ENCODE peak calls at places on chromosomes 16 and 17, in eight cellular contexts. A is hepatocyte, F is heart left ventricle, C is cardiac muscle cell, W is BJ, J is spleen, R is HFF-Myc, D is WERI-Rb-1. Q is an unnamed sample.

GRCh38 chr16:28316056-28316455 is 23.7 kb downstream of the SBK1 start:
- DNase-seq in A (no peak), F (no peak), C (no peak), W (no peak), J (no peak), R (no peak), D (no peak), Q (no peak)

GRCh38 chr16:82609140-82609539 is 17.6 kb upstream of the CDH13 start:
- DNase-seq in A (no peak), F (peak), C (peak), W (no peak), J (no peak), R (no peak), D (no peak), Q (no peak)

GRCh38 chr16:27312580-27313421 is 973 bp upstream of the IL4R start:
- DNase-seq in A (no peak), F (no peak), C (no peak), W (no peak), J (no peak), R (no peak), D (no peak), Q (no peak)

GRCh38 chr17:14803781-14804180 is 461.3 kb downstream of the PMP22 start:
- DNase-seq in A (no peak), F (no peak), C (peak), W (no peak), J (no peak), R (no peak), D (no peak), Q (no peak)

GRCh38 chr17:45228985-45229517 is 7.4 kb downstream of the FMNL1 start:
- DNase-seq in A (peak), F (peak), C (peak), W (no peak), J (peak), R (peak), D (no peak), Q (peak)

GRCh38 chr17:73634629-73635028 is 9.6 kb downstream of the SDK2 start:
- DNase-seq in A (no peak), F (no peak), C (no peak), W (no peak), J (no peak), R (no peak), D (no peak), Q (no peak)

GRCh38 chr17:17400070-17400469 is 76.7 kb upstream of the MED9 start:
- DNase-seq in A (no peak), F (no peak), C (no peak), W (no peak), J (no peak), R (no peak), D (no peak), Q (no peak)

GRCh38 chr17:56966277-56966676 is 5.4 kb upstream of the COIL start:
- DNase-seq in A (no peak), F (no peak), C (no peak), W (no peak), J (no peak), R (no peak), D (no peak), Q (no peak)

GRCh38 chr16:87661561-87661960 is 59.3 kb downstream of the JPH3 start:
- DNase-seq in A (peak), F (peak), C (peak), W (no peak), J (no peak), R (no peak), D (no peak), Q (peak)

GRCh38 chr17:82103588-82104451 is 5.8 kb upstream of the FASN start:
- DNase-seq in A (peak), F (no peak), C (peak), W (no peak), J (no peak), R (no peak), D (peak), Q (no peak)

GRCh38 chr17:4880850-4881249 is 18.5 kb upstream of the C17orf107 start:
- DNase-seq in A (no peak), F (no peak), C (no peak), W (no peak), J (no peak), R (no peak), D (no peak), Q (no peak)

GRCh38 chr16:61730997-61731396 is 305.2 kb downstream of the CDH8 start:
- DNase-seq in A (no peak), F (no peak), C (no peak), W (no peak), J (no peak), R (no peak), D (no peak), Q (no peak)

GRCh38 chr16:78137179-78137578 is 37.7 kb downstream of the WWOX start:
- DNase-seq in A (no peak), F (no peak), C (no peak), W (no peak), J (no peak), R (no peak), D (no peak), Q (no peak)

GRCh38 chr16:66427036-66427446 is at the start of gene BEAN1:
- DNase-seq in A (peak), F (no peak), C (peak), W (no peak), J (no peak), R (no peak), D (peak), Q (no peak)

GRCh38 chr17:78174870-78175642 is 6.7 kb downstream of the SYNGR2 start:
- DNase-seq in A (no peak), F (no peak), C (no peak), W (no peak), J (no peak), R (no peak), D (peak), Q (no peak)

GRCh38 chr16:890217-890616 is 80.6 kb downstream of the LMF1 start:
- DNase-seq in A (no peak), F (no peak), C (no peak), W (no peak), J (no peak), R (no peak), D (peak), Q (no peak)

GRCh38 chr17:83075270-83075880 is 4.0 kb upstream of the METRNL start:
- DNase-seq in A (no peak), F (no peak), C (no peak), W (no peak), J (no peak), R (no peak), D (no peak), Q (no peak)

GRCh38 chr17:77619851-77620250 is 338.7 kb upstream of the TNRC6C start:
- DNase-seq in A (no peak), F (no peak), C (peak), W (peak), J (no peak), R (no peak), D (no peak), Q (no peak)

GRCh38 chr16:200388-200787 is 20.1 kb downstream of the HBQ1 start:
- DNase-seq in A (peak), F (no peak), C (peak), W (peak), J (no peak), R (no peak), D (no peak), Q (no peak)

GRCh38 chr16:78501744-78502143 is 402.3 kb downstream of the WWOX start:
- DNase-seq in A (no peak), F (no peak), C (no peak), W (no peak), J (no peak), R (no peak), D (no peak), Q (no peak)

GRCh38 chr17:48578616-48579560 is 738 bp upstream of the HOXB4 start:
- DNase-seq in A (no peak), F (no peak), C (no peak), W (no peak), J (no peak), R (no peak), D (no peak), Q (no peak)

GRCh38 chr17:80036715-80037477 is 454 bp downstream of the CCDC40 start:
- DNase-seq in A (peak), F (no peak), C (no peak), W (no peak), J (peak), R (no peak), D (peak), Q (no peak)

GRCh38 chr17:39144414-39144813 is 7.0 kb downstream of the PLXDC1 start:
- DNase-seq in A (peak), F (peak), C (peak), W (peak), J (no peak), R (peak), D (no peak), Q (no peak)

GRCh38 chr17:50180593-50180992 is 14.8 kb downstream of the SGCA start:
- DNase-seq in A (no peak), F (no peak), C (no peak), W (no peak), J (no peak), R (no peak), D (no peak), Q (no peak)

GRCh38 chr16:569445-570254 is at the start of gene PIGQ:
- DNase-seq in A (peak), F (peak), C (peak), W (no peak), J (peak), R (no peak), D (peak), Q (peak)

GRCh38 chr16:49700222-49700927 is 155.5 kb downstream of the ZNF423 start:
- DNase-seq in A (peak), F (peak), C (no peak), W (no peak), J (no peak), R (no peak), D (peak), Q (no peak)

GRCh38 chr17:58020401-58020800 is 13.4 kb upstream of the SRSF1 start:
- DNase-seq in A (no peak), F (no peak), C (no peak), W (no peak), J (no peak), R (no peak), D (no peak), Q (no peak)

GRCh38 chr16:58709338-58709737 is 24.8 kb upstream of the SLC38A7 start:
- DNase-seq in A (no peak), F (no peak), C (no peak), W (no peak), J (no peak), R (no peak), D (no peak), Q (no peak)

GRCh38 chr17:50206604-50207293 is 5.3 kb upstream of the COL1A1 start:
- DNase-seq in A (peak), F (peak), C (peak), W (no peak), J (no peak), R (no peak), D (no peak), Q (no peak)

GRCh38 chr16:66115373-66115772 is 251.1 kb upstream of the CDH5 start:
- DNase-seq in A (no peak), F (no peak), C (no peak), W (no peak), J (no peak), R (no peak), D (peak), Q (no peak)

GRCh38 chr17:57097832-57098421 is 12.9 kb downstream of the AKAP1 start:
- DNase-seq in A (no peak), F (peak), C (peak), W (peak), J (no peak), R (peak), D (no peak), Q (no peak)

GRCh38 chr17:77666881-77667395 is 291.6 kb upstream of the TNRC6C start:
- DNase-seq in A (no peak), F (no peak), C (no peak), W (no peak), J (peak), R (no peak), D (no peak), Q (no peak)

GRCh38 chr16:86567701-86568571 is 1.3 kb downstream of the FOXC2 start:
- DNase-seq in A (peak), F (no peak), C (peak), W (no peak), J (peak), R (no peak), D (no peak), Q (no peak)
- TF ChIP-seq CTCF in A (no peak), F (no peak), C (peak), W (no peak), J (no peak), R (no peak), D (peak), Q (no peak)

GRCh38 chr17:75271955-75272847 is 1.2 kb upstream of the MIF4GD start:
- DNase-seq in A (no peak), F (peak), C (peak), W (no peak), J (peak), R (no peak), D (peak), Q (no peak)

GRCh38 chr17:75271233-75271954 is 363 bp upstream of the MIF4GD start:
- DNase-seq in A (peak), F (peak), C (peak), W (no peak), J (peak), R (no peak), D (peak), Q (peak)

GRCh38 chr17:75270966-75271232 is at the start of gene MIF4GD:
- DNase-seq in A (peak), F (no peak), C (no peak), W (no peak), J (no peak), R (no peak), D (peak), Q (no peak)

GRCh38 chr17:75268931-75269330 is 2.1 kb downstream of the MIF4GD start:
- DNase-seq in A (no peak), F (no peak), C (no peak), W (no peak), J (no peak), R (no peak), D (no peak), Q (no peak)

DNA sequence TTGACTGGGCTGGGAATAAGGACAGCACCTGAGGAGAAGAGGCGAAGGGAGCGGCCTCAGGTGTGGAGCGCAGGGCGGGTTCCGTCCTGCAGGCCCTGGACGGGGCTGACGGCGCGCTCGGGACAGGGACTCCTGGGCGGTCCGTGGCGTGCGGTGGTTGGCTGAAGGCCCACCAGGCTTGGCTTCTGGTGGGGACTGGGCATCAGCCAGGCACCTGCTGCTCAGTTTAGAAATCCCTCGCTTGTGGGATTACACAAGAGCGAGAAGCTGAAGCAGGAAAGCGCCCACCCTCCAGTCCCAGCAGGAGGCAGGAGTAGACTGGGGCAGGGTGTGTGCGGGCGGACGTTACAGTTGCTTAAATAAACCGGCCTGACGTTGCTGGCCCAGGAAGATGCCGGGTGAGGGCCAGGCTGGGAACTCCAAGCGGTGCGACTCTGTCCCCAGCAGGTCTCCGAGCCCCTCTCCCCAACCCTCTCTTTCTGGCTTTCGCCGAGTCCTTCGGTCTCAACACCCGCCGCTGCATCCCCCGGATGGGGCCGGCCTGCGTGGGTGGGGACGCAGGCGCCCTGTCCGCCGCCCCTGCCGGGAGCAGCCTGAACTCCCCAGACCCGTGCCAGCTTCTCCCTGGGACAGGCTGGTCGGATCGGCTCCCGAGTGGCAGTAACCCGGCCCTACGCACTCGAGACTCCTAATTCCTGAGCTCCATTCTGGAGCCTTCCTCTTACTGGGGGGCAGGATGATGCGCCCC is 639 bp downstream of the MIF4GD start:
- DNase-seq in A (peak), F (peak), C (peak), W (peak), J (peak), R (no peak), D (peak), Q (peak)
- TF ChIP-seq CTCF in A (peak), F (no peak), C (peak), W (peak), J (no peak), R (peak), D (peak), Q (peak)

GRCh38 chr17:74647871-74648672 is 24.5 kb upstream of the CD300E start:
- DNase-seq in A (peak), F (no peak), C (no peak), W (no peak), J (no peak), R (no peak), D (no peak), Q (no peak)

GRCh38 chr17:74643826-74644225 is 20.3 kb upstream of the CD300E start:
- DNase-seq in A (no peak), F (no peak), C (no peak), W (no peak), J (no peak), R (no peak), D (no peak), Q (no peak)

GRCh38 chr17:74644419-74644818 is 20.9 kb upstream of the CD300E start:
- DNase-seq in A (no peak), F (no peak), C (no peak), W (no peak), J (no peak), R (no peak), D (no peak), Q (no peak)

GRCh38 chr17:74645010-74645409 is 21.5 kb upstream of the CD300E start:
- DNase-seq in A (no peak), F (no peak), C (peak), W (no peak), J (no peak), R (no peak), D (no peak), Q (no peak)

GRCh38 chr17:74646231-74646630 is 22.7 kb upstream of the CD300E start:
- DNase-seq in A (no peak), F (no peak), C (peak), W (no peak), J (no peak), R (no peak), D (no peak), Q (peak)
- TF ChIP-seq CTCF in A (peak), F (no peak), C (peak), W (no peak), J (no peak), R (peak), D (peak), Q (peak)

GRCh38 chr16:80285089-80285488 is 255.7 kb upstream of the DYNLRB2 start:
- DNase-seq in A (peak), F (no peak), C (no peak), W (peak), J (no peak), R (no peak), D (no peak), Q (no peak)
- TF ChIP-seq CTCF in A (no peak), F (no peak), C (no peak), W (no peak), J (no peak), R (no peak), D (no peak), Q (no peak)

DNA sequence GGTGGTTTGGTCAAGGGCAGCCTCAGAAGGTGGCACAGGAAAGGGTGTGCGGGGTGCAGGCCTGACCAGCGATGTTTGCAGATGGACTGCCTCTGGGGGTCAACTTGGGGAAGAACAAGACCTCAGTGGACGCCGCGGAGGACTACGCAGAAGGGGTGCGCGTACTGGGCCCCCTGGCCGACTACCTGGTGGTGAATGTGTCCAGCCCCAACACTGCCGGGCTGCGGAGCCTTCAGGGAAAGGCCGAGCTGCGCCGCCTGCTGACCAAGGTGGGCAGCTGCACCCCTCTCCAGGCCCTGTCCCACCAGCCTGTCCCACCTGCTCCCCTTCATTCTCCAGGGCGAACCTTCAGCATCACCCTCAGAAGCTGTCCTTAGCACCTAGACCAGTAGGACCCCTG is 12.5 kb downstream of the DHODH start:
- DNase-seq in A (no peak), F (no peak), C (no peak), W (no peak), J (peak), R (no peak), D (peak), Q (no peak)
- TF ChIP-seq CTCF in A (peak), F (no peak), C (peak), W (peak), J (no peak), R (peak), D (peak), Q (no peak)

GRCh38 chr17:10843806-10844205 is 5.9 kb upstream of the PIRT start:
- DNase-seq in A (peak), F (no peak), C (peak), W (no peak), J (no peak), R (no peak), D (no peak), Q (no peak)

GRCh38 chr17:10844667-10845387 is 6.9 kb upstream of the PIRT start:
- DNase-seq in A (peak), F (peak), C (peak), W (no peak), J (peak), R (peak), D (peak), Q (peak)

GRCh38 chr17:10842658-10843057 is 4.8 kb upstream of the PIRT start:
- DNase-seq in A (no peak), F (no peak), C (no peak), W (no peak), J (no peak), R (no peak), D (no peak), Q (no peak)

DNA sequence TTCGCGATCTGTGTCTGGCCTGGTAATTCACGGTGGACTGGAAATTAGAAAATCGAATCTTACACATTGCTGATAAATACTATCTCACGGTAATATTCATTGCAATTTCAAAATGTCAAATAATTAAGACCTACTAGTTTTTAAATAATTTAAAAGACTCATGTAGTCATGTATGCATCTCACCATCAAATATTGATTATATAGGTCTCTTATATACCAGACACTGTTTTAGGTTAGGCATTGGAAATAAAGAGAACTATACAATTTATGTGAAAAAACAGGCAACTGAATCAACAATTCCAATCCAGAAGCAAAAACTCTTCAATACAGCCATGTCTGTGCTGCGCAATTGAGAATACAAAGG is 7.5 kb upstream of the PIRT start:
- DNase-seq in A (no peak), F (no peak), C (no peak), W (no peak), J (no peak), R (no peak), D (no peak), Q (no peak)
- TF ChIP-seq CTCF in A (no peak), F (no peak), C (no peak), W (no peak), J (no peak), R (no peak), D (no peak), Q (no peak)

Q was measured in GM13976.